ENCODE peak calls at places on chromosomes 13 and 19, in five cellular contexts. S, V, H, K and Y are unnamed samples.

GRCh38 chr19:54523403-54523802 is 20.8 kb downstream of the LAIR2 start:
- DNase-seq in H (no peak), K (no peak), S (no peak), V (no peak), Y (no peak)

GRCh38 chr13:49494645-49495044 is 1.1 kb upstream of the PHF11 start:
- DNase-seq in S (no peak), V (no peak), K (no peak), H (no peak), Y (no peak)

GRCh38 chr19:52659013-52659412 is 20.9 kb upstream of the ZNF83 start:
- DNase-seq in H (no peak), K (no peak), V (no peak), S (no peak), Y (no peak)

GRCh38 chr13:48155850-48156249 is 60.9 kb upstream of the MED4 start:
- DNase-seq in H (peak), S (no peak), K (no peak), V (no peak), Y (no peak)

GRCh38 chr13:97743946-97744345 is 209.5 kb upstream of the IPO5 start:
- DNase-seq in K (no peak), V (no peak), H (no peak), S (no peak), Y (no peak)

GRCh38 chr19:6947745-6948144 is 60.4 kb downstream of the ADGRE1 start:
- DNase-seq in S (no peak), V (no peak), H (peak), K (no peak), Y (no peak)

GRCh38 chr13:95516021-95516420 is 36.5 kb upstream of the CLDN10 start:
- DNase-seq in K (no peak), V (no peak), H (no peak), S (no peak), Y (no peak)

GRCh38 chr13:28475916-28476725 is 18.8 kb downstream of the FLT1 start:
- DNase-seq in S (no peak), K (no peak), H (no peak), V (no peak), Y (peak)

GRCh38 chr19:13153627-13154240 is 3.5 kb downstream of the IER2 start:
- DNase-seq in H (no peak), S (no peak), K (no peak), V (peak), Y (no peak)

GRCh38 chr19:13155472-13156284 is 5.5 kb downstream of the IER2 start:
- DNase-seq in V (peak), H (no peak), K (peak), S (peak), Y (peak)

GRCh38 chr19:13152854-13153626 is 2.8 kb downstream of the IER2 start:
- DNase-seq in H (peak), K (peak), V (peak), S (peak), Y (peak)

GRCh38 chr19:13154911-13155471 is 4.8 kb downstream of the IER2 start:
- DNase-seq in S (peak), K (peak), V (peak), H (no peak), Y (peak)

GRCh38 chr19:13154241-13154778 is 4.1 kb downstream of the IER2 start:
- DNase-seq in H (no peak), K (peak), S (peak), V (peak), Y (peak)
- TF ChIP-seq EP300 in H (no peak), K (peak), S (peak), V (peak), Y (peak)

GRCh38 chr19:38557205-38557799 is 60.5 kb downstream of the MAP4K1 start:
- DNase-seq in V (no peak), H (no peak), K (no peak), S (no peak), Y (no peak)
- TF ChIP-seq EP300 in V (no peak), H (no peak), K (no peak), S (no peak), Y (no peak)

DNA sequence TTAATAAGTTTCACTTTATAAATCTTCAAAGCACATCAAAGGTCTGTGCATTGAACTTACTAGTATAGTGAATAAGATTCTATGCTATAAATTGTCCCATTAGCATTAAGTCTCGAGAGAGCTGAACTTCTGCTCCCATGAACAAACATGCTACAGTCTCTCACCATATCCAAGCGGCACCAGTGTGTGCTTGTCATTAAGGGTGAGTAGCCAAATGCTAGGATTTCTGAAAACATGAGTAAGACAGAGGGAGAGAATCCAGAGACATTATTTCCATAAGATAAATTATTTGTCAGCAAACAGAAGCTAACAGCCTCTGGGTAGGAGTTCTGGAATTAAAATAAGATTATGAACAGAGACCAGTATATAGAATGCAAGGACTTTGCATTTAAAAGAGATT is 2882.5 kb downstream of the PCDH9 start:
- DNase-seq in K (no peak), S (no peak), H (no peak), V (no peak), Y (no peak)
- TF ChIP-seq EP300 in K (no peak), S (no peak), H (no peak), V (no peak), Y (no peak)

GRCh38 chr19:31905980-31906948 is 439.1 kb upstream of the ZNF507 start:
- DNase-seq in S (peak), K (no peak), H (no peak), V (no peak), Y (peak)
- TF ChIP-seq EP300 in S (no peak), K (no peak), H (no peak), V (no peak), Y (no peak)

GRCh38 chr13:74678308-74678958 is 544.2 kb upstream of the KLF12 start:
- DNase-seq in K (no peak), S (no peak), V (no peak), H (no peak), Y (no peak)

GRCh38 chr13:74674701-74675100 is 540.5 kb upstream of the KLF12 start:
- DNase-seq in K (no peak), S (no peak), H (no peak), V (no peak), Y (no peak)

GRCh38 chr13:74675185-74675584 is 541.0 kb upstream of the KLF12 start:
- DNase-seq in K (no peak), H (no peak), S (no peak), V (no peak), Y (no peak)
- TF ChIP-seq EP300 in K (no peak), H (no peak), S (no peak), V (no peak), Y (no peak)

DNA sequence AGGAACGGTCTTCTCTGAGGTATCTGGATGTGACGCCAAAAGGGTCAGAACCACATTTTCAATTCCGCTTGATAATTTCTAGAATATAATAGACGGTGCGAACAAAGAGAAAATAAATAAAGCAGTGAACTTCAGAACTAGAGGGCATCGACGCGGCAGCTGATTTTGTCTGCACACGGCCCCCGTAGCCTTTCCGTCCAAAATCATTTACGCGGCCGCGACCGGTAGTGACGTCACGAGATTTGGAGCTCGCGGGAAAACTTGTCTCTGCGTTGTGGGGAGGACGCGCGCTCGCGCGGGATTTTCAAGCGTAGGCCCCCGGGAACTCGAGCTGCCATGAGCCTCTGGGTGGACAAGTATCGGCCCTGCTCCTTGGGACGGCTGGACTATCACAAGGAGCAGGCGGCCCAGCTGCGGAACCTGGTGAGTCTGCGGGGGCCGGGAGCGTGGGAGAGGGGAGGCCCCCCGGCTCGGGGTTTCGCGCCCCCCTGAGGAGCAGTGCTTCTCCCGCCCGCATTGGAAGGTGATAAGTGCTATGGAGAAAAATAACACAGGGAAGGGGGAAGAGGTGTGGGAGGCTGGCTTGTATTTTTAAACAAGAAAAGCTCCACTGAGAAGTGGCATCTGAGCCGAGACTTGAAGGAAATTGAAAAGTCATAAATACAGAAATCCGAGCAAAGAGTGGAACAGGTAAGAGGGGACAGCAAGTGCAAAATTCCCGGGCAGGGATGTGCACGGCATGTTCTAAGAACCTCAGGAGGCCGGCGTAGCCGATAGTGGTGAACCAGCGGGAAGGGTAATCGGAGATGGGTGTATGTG is at the start of gene RFC3:
- DNase-seq in K (peak), S (peak), V (peak), H (peak), Y (peak)
- TF ChIP-seq EP300 in K (peak), S (no peak), V (no peak), H (no peak), Y (no peak)

DNA sequence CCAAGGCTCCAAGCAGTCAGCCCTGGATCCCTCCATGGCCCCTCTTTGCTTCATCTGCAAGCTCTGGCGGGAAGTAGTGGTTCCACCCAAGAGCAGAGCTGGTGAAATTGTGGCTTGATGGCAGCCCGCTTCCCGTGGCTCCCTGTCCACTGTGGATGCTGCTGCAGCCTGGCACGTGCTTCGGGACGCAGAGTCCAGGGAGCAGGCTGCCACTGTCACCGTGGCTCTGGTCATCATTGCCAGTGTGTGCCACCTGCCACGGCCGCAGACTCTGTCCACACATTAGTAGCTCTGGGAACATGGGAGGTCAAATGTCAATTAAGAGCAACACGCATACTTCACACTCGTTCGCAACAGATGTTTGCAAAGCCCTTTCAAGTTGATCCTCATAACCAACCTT is 40.8 kb upstream of the RNF17 start:
- DNase-seq in S (no peak), V (no peak), K (no peak), H (no peak), Y (no peak)
- TF ChIP-seq EP300 in S (no peak), V (no peak), K (no peak), H (no peak), Y (no peak)

DNA sequence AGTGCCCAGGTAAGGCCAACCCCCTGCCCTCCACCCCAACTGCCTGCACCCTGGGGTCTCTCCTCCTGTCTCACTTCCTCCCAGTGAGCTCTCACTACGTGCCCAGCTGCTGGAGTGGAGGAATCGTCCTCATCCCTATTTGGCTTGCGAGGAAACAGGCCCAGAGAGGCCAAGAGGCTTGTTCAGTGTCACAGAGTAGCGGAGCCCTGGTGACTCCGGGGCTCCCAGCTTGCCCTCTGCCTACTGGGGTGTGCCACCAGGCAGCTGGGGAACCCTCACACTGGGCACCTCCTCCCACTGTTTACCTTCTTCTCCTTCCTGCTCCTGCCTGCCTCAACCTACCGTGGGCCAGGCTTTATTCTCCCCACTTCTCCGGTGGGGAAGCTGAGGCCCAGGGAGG is 5.6 kb downstream of the TMED1 start:
- DNase-seq in H (no peak), V (no peak), K (no peak), S (no peak), Y (no peak)
- TF ChIP-seq EP300 in H (no peak), V (no peak), K (no peak), S (no peak), Y (no peak)

DNA sequence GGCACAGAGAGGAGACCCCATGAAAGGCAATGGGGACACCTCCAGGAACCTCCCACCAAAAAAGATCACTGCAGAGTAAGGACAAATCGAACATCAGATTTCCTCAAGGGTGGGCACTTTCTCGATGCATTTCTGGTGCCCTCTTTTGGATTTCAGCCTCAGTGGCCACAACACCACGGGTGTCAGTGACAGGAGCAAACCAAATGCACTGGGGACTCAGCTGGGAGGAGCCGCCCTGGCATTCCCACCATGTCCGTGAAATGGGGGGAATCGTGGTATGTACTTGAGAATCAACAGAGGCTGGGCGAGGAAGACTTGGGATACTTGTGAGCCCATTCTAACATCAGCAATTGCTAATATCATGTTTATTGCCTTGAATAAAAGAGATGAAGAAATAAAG is 16.3 kb downstream of the FAM187B start:
- DNase-seq in S (no peak), H (no peak), K (no peak), V (no peak), Y (peak)
- TF ChIP-seq EP300 in S (no peak), H (no peak), K (no peak), V (no peak), Y (no peak)

GRCh38 chr13:108326318-108326717 is 56.8 kb downstream of the TNFSF13B start:
- DNase-seq in K (no peak), H (no peak), S (no peak), V (no peak), Y (no peak)
- TF ChIP-seq EP300 in K (no peak), H (no peak), S (no peak), V (no peak), Y (no peak)